ENCODE peak calls at places on chromosomes 11 and 22, in five cellular contexts. F is LNCaP clone FGC, Q is fibroblast of lung, W is type B pancreatic cell, S is mesothelial cell of epicardium. K is an unnamed sample.
A peak's percentile ranks its signal among the peaks of the same experiment; 100 is the strongest.

GRCh38 chr22:19962909-19963806 is 21.5 kb upstream of the TXNRD2 start:
- DNase-seq in W (no peak), Q (peak; percentile 53), F (peak; percentile 79), S (peak; percentile 66), K (no peak)

GRCh38 chr11:73258104-73258684 is 13.9 kb upstream of the P2RY6 start:
- DNase-seq in S (peak; percentile 21), Q (no peak), W (peak; percentile 47), F (no peak), K (no peak)

GRCh38 chr22:49633010-49633324 is 194.7 kb downstream of the BRD1 start:
- DNase-seq in Q (no peak), W (no peak), F (no peak), S (no peak), K (no peak)

GRCh38 chr11:79466411-79466810 is 25.6 kb upstream of the TENM4 start:
- DNase-seq in Q (peak; percentile 84), F (no peak), S (no peak), W (no peak), K (no peak)

GRCh38 chr11:33835143-33835878 is 56.6 kb downstream of the LMO2 start:
- DNase-seq in Q (peak; percentile 80), W (no peak), S (no peak), F (peak; percentile 51), K (no peak)

GRCh38 chr11:57364851-57365660 is 15.9 kb downstream of the PRG3 start:
- DNase-seq in F (no peak), S (no peak), W (no peak), Q (no peak), K (no peak)

GRCh38 chr11:28529540-28530410 is 421.6 kb downstream of the METTL15 start:
- DNase-seq in S (no peak), F (no peak), Q (peak; percentile 65), W (no peak), K (no peak)

GRCh38 chr11:67048515-67048914 is 8.1 kb upstream of the RHOD start:
- DNase-seq in Q (no peak), S (no peak), W (no peak), F (no peak), K (no peak)

DNA sequence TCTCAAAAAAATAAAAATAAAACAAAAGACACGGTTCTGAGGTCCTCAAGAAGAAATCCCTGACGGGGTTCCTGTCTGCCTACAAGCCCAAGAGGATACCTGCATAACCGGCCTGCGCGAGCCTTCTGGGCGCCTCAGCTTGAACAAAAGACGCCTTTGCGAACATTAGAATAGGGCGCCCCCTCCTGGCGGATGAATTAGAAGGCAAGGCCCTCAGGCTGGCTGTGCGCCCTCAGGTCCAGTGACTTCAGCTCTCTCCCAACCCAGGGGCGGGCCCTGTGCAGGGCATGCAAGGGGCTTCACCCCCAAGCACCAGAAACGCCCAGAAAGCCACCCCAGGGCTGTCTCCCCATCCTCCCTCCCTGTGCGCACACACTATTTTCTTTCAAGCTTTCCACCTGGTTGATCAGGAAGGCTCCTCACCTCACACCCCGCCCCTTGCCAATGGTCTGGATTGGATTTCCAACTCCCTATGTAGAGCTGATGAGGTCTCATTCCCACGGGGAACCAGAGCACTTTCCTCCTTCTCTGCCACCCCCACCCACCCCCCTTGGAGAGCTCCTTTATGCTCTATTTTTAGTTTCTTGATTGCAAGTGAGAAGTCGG is 273.3 kb downstream of the BUD13 start:
- DNase-seq in W (peak; percentile 85), F (peak; percentile 63), S (peak; percentile 91), Q (peak; percentile 34), K (peak; percentile 75)
- TF ChIP-seq CTCF in W (peak; percentile 87), F (peak; percentile 81), S (peak; percentile 88), Q (peak; percentile 24), K (no peak)

DNA sequence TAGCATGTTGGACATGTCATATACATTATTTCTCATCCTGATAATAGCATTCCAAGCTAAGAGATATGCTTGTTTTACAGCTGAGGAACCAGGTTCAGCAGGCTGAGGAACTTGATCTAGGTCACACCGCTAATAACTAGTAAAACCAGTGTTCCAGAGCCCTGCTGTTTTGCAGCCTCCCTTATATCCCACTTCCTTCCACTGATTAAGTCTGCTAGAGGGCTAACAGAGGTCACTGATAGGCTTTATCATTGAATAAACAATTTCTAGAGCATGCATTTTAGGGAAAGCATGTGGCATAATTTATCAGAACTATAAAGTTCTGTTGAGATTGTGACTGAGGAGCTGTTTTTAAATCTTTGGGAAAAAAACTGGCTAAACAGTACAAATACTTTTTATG is 54.0 kb downstream of the UVRAG start:
- DNase-seq in S (no peak), F (peak; percentile 38), W (no peak), Q (no peak), K (no peak)
- TF ChIP-seq CTCF in S (no peak), F (no peak), W (no peak), Q (no peak), K (no peak)

GRCh38 chr11:69471329-69472052 is 10.0 kb upstream of the LINC01488 start:
- DNase-seq in Q (peak; percentile 77), F (no peak), W (no peak), S (peak; percentile 52), K (no peak)
- TF ChIP-seq CTCF in Q (no peak), F (no peak), W (no peak), S (no peak), K (no peak)

DNA sequence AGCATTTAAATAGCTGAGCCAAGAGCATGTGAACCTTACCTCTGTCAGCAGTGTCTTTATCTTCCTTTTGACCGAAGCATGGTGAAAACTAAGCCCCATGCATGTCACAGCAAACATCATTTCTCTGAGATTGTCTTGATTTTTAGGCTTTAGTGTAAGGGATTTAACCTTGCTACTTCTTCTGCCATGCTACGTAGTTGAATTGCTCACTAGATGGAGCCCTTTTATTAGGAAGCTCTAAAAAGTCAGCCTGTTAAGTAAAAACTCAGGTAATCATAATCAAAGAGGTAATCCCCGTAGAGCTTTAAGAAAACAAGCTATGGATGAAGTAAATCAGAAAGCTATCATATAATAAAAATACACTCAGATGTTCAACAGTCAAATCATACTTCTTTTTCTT is 149.5 kb downstream of the PGR start:
- DNase-seq in Q (no peak), F (peak; percentile 50), S (no peak), W (no peak), K (no peak)
- TF ChIP-seq CTCF in Q (peak; percentile 20), F (peak; percentile 77), S (no peak), W (peak; percentile 49), K (no peak)

DNA sequence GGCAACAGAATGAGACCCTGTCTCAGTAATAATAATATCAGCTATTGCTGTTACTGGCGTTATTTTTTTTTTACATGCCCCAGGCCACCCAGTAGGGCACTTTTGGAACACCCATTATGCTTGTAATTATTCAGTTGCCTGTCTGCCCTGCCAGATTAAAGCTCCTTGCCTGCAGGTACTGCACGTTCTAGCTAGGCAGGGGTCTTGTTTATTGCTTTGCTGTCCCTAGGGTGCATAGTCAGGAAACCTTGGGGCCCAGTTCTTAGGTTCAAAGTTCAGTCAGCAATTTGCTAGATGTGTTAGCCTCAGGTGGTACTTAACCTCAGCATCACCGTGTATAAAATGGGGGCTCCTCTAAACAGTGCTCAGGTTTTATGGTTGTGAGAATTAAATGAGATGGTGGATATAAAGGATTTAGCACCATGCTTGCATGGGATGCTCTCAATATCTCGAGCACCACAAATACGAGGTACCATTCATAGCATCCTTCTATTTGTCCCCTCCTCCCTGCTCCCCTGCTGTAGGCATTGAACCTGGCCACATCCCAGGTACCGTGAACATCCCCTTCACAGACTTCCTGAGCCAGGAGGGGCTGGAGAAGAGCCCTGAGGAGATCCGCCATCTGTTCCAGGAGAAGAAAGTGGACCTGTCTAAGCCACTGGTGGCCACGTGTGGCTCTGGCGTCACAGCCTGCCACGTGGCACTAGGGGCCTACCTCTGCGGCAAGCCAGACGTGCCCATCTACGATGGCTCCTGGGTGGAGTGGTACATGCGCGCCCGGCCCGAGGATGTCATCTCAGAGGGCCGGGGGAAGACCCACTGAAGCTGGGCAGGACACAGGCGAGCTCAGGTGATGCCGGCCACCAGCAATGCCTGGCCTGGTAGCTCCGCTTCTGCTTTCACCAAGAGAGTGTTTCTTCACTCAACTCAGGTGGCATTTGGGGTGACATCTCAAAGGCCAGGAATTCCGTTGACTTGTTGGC is 9.4 kb downstream of the MPST start:
- DNase-seq in Q (no peak), S (no peak), F (no peak), W (no peak), K (no peak)
- TF ChIP-seq CTCF in Q (no peak), S (no peak), F (no peak), W (no peak), K (no peak)

GRCh38 chr22:29156507-29156906 is 49.2 kb upstream of the EMID1 start:
- DNase-seq in W (no peak), S (no peak), F (no peak), Q (no peak), K (no peak)
- TF ChIP-seq CTCF in W (no peak), S (no peak), F (no peak), Q (peak; percentile 11), K (no peak)